ENCODE peak calls at places on chromosomes 6 and 20, in nine cellular contexts. P is A549; E is neuronal stem cell; A is CD8-positive, alpha-beta T cell; Q is thyroid gland; S is aorta; X is K562; O is PC-3; V is effector memory CD4-positive, alpha-beta T cell. U is an unnamed sample.

GRCh38 chr20:63745961-63746765 is 6.6 kb downstream of the SLC2A4RG start:
- DNase-seq in P (no peak), E (no peak), A (no peak), Q (no peak), S (no peak), X (no peak), O (no peak), V (no peak), U (no peak)

GRCh38 chr6:36131517-36132220 is 1.4 kb downstream of the MAPK13 start:
- DNase-seq in P (no peak), E (no peak), A (no peak), Q (peak), S (no peak), X (peak), O (peak), V (peak), U (no peak)

GRCh38 chr6:157503018-157503747 is 122.2 kb downstream of the ZDHHC14 start:
- DNase-seq in P (no peak), E (no peak), A (no peak), Q (no peak), S (no peak), X (no peak), O (no peak), V (no peak), U (no peak)

GRCh38 chr20:58712823-58713731 is 20.5 kb downstream of the NPEPL1 start:
- DNase-seq in P (no peak), E (no peak), A (no peak), Q (no peak), S (no peak), X (no peak), O (no peak), V (no peak), U (no peak)

GRCh38 chr6:134729590-134729989 is 220.3 kb downstream of the ALDH8A1 start:
- DNase-seq in P (no peak), E (no peak), A (no peak), Q (no peak), S (no peak), X (no peak), O (no peak), V (no peak), U (no peak)

GRCh38 chr6:152293404-152293803 is 343.8 kb downstream of the SYNE1 start:
- DNase-seq in P (no peak), E (no peak), A (no peak), Q (peak), S (no peak), X (no peak), O (no peak), V (no peak), U (no peak)

GRCh38 chr6:106927531-106928398 is 46.8 kb downstream of the CD24 start:
- DNase-seq in P (peak), E (peak), A (no peak), Q (peak), S (no peak), X (peak), O (peak), V (no peak), U (no peak)

GRCh38 chr20:33666293-33667244 is at the start of gene ACTL10:
- DNase-seq in P (no peak), E (peak), A (peak), Q (peak), S (peak), X (peak), O (peak), V (peak), U (peak)

GRCh38 chr6:89299451-89299850 is 15.6 kb downstream of the GABRR2 start:
- DNase-seq in P (peak), E (no peak), A (no peak), Q (no peak), S (no peak), X (no peak), O (peak), V (no peak), U (no peak)

GRCh38 chr6:43771858-43772570 is 2.0 kb downstream of the VEGFA start:
- DNase-seq in P (peak), E (peak), A (no peak), Q (peak), S (peak), X (peak), O (peak), V (no peak), U (peak)

GRCh38 chr6:39488255-39488881 is 165.9 kb upstream of the KCNK16 start:
- DNase-seq in P (no peak), E (no peak), A (no peak), Q (peak), S (no peak), X (no peak), O (no peak), V (no peak), U (no peak)

GRCh38 chr6:53557005-53557715 is 12.3 kb upstream of the GCLC start:
- DNase-seq in P (no peak), E (no peak), A (no peak), Q (no peak), S (no peak), X (no peak), O (no peak), V (no peak), U (no peak)

GRCh38 chr20:44848254-44849015 is 37.1 kb upstream of the YWHAB start:
- DNase-seq in P (no peak), E (no peak), A (no peak), Q (no peak), S (no peak), X (no peak), O (peak), V (no peak), U (no peak)

GRCh38 chr6:153059757-153060156 is 57.2 kb upstream of the MTRF1L start:
- DNase-seq in P (peak), E (no peak), A (no peak), Q (no peak), S (no peak), X (no peak), O (no peak), V (no peak), U (no peak)

GRCh38 chr20:57501461-57502330 is 23.2 kb downstream of the CTCFL start:
- DNase-seq in P (no peak), E (no peak), A (no peak), Q (no peak), S (no peak), X (no peak), O (no peak), V (no peak), U (no peak)

GRCh38 chr20:37955511-37955910 is 52.6 kb downstream of the VSTM2L start:
- DNase-seq in P (no peak), E (no peak), A (no peak), Q (no peak), S (no peak), X (no peak), O (no peak), V (no peak), U (no peak)

GRCh38 chr6:170294813-170295518 is 4.1 kb upstream of the DLL1 start:
- DNase-seq in P (no peak), E (no peak), A (no peak), Q (no peak), S (no peak), X (no peak), O (no peak), V (no peak), U (no peak)

GRCh38 chr20:11869641-11870040 is 48.1 kb upstream of the BTBD3 start:
- DNase-seq in P (no peak), E (no peak), A (no peak), Q (no peak), S (no peak), X (no peak), O (peak), V (no peak), U (no peak)

GRCh38 chr20:17849901-17850673 is 118.5 kb downstream of the SNX5 start:
- DNase-seq in P (peak), E (no peak), A (no peak), Q (peak), S (peak), X (no peak), O (peak), V (no peak), U (no peak)

GRCh38 chr6:127566119-127566518 is 10.9 kb upstream of the C6orf58 start:
- DNase-seq in P (no peak), E (no peak), A (no peak), Q (no peak), S (no peak), X (no peak), O (no peak), V (no peak), U (no peak)

GRCh38 chr6:71733970-71734899 is 152.1 kb upstream of the RIMS1 start:
- DNase-seq in P (no peak), E (no peak), A (no peak), Q (no peak), S (no peak), X (no peak), O (no peak), V (no peak), U (no peak)

GRCh38 chr20:37316116-37316774 is 26.8 kb downstream of the MANBAL start:
- DNase-seq in P (no peak), E (no peak), A (no peak), Q (no peak), S (no peak), X (no peak), O (no peak), V (no peak), U (peak)

GRCh38 chr6:32742374-32742773 is 1.2 kb downstream of the HLA-DQA2 start:
- DNase-seq in P (no peak), E (no peak), A (no peak), Q (no peak), S (no peak), X (no peak), O (no peak), V (no peak), U (no peak)

GRCh38 chr20:62476074-62476838 is 461 bp upstream of the GATA5 start:
- DNase-seq in P (peak), E (no peak), A (no peak), Q (peak), S (no peak), X (peak), O (no peak), V (no peak), U (no peak)

GRCh38 chr20:63186528-63187316 is 29.2 kb downstream of the YTHDF1 start:
- DNase-seq in P (peak), E (no peak), A (no peak), Q (no peak), S (no peak), X (no peak), O (peak), V (no peak), U (no peak)

GRCh38 chr6:110658621-110659211 is 156.6 kb downstream of the CDK19 start:
- DNase-seq in P (no peak), E (no peak), A (no peak), Q (no peak), S (no peak), X (no peak), O (no peak), V (no peak), U (no peak)

GRCh38 chr6:22041797-22042489 is 254.9 kb downstream of the PRL start:
- DNase-seq in P (no peak), E (no peak), A (no peak), Q (no peak), S (no peak), X (no peak), O (peak), V (no peak), U (no peak)

GRCh38 chr6:133894795-133895401 is 6.0 kb downstream of the TCF21 start:
- DNase-seq in P (peak), E (no peak), A (no peak), Q (peak), S (no peak), X (no peak), O (no peak), V (no peak), U (no peak)

GRCh38 chr20:36306557-36307411 is 645 bp downstream of the DLGAP4 start:
- DNase-seq in P (no peak), E (no peak), A (no peak), Q (no peak), S (no peak), X (no peak), O (no peak), V (no peak), U (no peak)

GRCh38 chr20:6696001-6696400 is 71.5 kb upstream of the BMP2 start:
- DNase-seq in P (no peak), E (no peak), A (no peak), Q (no peak), S (no peak), X (no peak), O (no peak), V (no peak), U (no peak)
- H3K27ac ChIP-seq in P (no peak), E (no peak), A (no peak), Q (no peak), S (no peak), X (no peak), O (no peak), V (no peak), U (no peak)

DNA sequence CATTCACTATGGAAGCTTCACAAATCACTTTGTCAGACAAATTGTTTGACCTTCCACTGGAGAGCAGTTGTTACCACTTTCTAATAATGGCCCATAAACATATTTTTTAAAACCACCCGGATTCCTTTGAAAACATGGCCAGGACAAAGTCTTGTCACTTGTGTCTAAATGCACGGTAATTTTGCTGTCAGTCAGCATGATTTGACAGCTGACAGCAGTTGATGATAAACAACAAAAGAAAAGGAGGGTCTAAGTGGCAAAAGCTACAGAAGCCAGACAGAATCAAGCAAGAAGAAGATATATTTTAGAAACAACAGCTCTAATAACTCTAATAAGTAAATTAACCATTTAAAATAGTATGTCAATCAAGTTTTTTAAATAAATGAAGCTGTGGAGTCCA is 27.7 kb upstream of the CARMIL1 start:
- DNase-seq in P (no peak), E (no peak), A (no peak), Q (no peak), S (no peak), X (no peak), O (no peak), V (no peak), U (no peak)
- H3K27ac ChIP-seq in P (no peak), E (no peak), A (no peak), Q (no peak), S (no peak), X (no peak), O (no peak), V (no peak), U (no peak)

GRCh38 chr6:104940238-104940880 is 16.5 kb upstream of the LIN28B start:
- DNase-seq in P (no peak), E (no peak), A (no peak), Q (no peak), S (no peak), X (no peak), O (no peak), V (no peak), U (no peak)
- H3K27ac ChIP-seq in P (no peak), E (peak), A (no peak), Q (no peak), S (no peak), X (no peak), O (no peak), V (no peak), U (no peak)

DNA sequence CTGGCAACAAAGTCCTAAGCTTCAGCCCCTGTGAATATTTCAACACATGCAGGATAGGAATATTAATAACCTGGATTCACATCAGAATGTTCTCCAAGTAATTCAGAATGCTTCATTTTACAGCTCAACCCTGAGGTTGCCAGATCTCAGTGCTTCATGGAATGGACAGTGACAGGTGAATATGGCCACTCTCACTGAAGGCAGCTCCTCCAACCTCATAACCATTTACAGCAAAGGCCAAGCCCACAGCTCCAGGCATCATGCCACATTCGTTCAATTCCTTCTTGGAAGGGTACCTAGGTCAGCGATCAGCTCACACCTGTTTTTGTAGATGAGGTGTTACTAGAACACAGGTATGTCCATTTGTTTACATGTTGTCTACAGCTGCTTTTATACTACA is 17.1 kb downstream of the CLIC5 start:
- DNase-seq in P (no peak), E (no peak), A (no peak), Q (no peak), S (no peak), X (no peak), O (no peak), V (no peak), U (no peak)
- H3K27ac ChIP-seq in P (no peak), E (no peak), A (no peak), Q (peak), S (no peak), X (no peak), O (no peak), V (no peak), U (no peak)

U was measured in substantia nigra.